ENCODE peak calls at places on chromosomes 13 and 19, in seven cellular contexts. B, Y, V, F, G, Z and R are unnamed samples.

GRCh38 chr13:24997367-24997967 is 98.5 kb upstream of the PABPC3 start:
- DNase-seq in B (peak), Y (no peak), V (no peak), F (peak), G (peak), Z (no peak), R (peak)

GRCh38 chr19:35292986-35293732 is 1.2 kb downstream of the MAG start:
- DNase-seq in B (no peak), Y (no peak), V (no peak), F (no peak), G (no peak), Z (no peak), R (no peak)

GRCh38 chr19:10566658-10567410 is 1.0 kb upstream of the KRI1 start:
- DNase-seq in B (no peak), Y (no peak), V (no peak), F (peak), G (no peak), Z (peak), R (no peak)

GRCh38 chr13:99322297-99323103 is 15.3 kb upstream of the GPR183 start:
- DNase-seq in B (no peak), Y (no peak), V (no peak), F (peak), G (no peak), Z (peak), R (no peak)

GRCh38 chr19:21466627-21467026 is 38.8 kb upstream of the ZNF429 start:
- DNase-seq in B (no peak), Y (no peak), V (no peak), F (no peak), G (no peak), Z (no peak), R (no peak)

GRCh38 chr13:84255226-84255625 is 373.0 kb upstream of the SLITRK1 start:
- DNase-seq in B (no peak), Y (no peak), V (no peak), F (no peak), G (no peak), Z (no peak), R (no peak)

GRCh38 chr19:46813570-46814358 is 25.4 kb upstream of the SLC1A5 start:
- DNase-seq in B (no peak), Y (no peak), V (no peak), F (no peak), G (peak), Z (no peak), R (peak)

GRCh38 chr19:6103217-6103644 is 7.1 kb downstream of the RFX2 start:
- DNase-seq in B (no peak), Y (no peak), V (no peak), F (no peak), G (no peak), Z (no peak), R (no peak)

GRCh38 chr13:36362251-36362650 is 16.1 kb upstream of the SPART start:
- DNase-seq in B (no peak), Y (no peak), V (no peak), F (no peak), G (no peak), Z (no peak), R (no peak)

GRCh38 chr19:40466219-40467006 is at the start of gene SPTBN4:
- DNase-seq in B (no peak), Y (peak), V (no peak), F (no peak), G (no peak), Z (peak), R (no peak)

GRCh38 chr19:14091885-14092462 is 1.4 kb upstream of the SAMD1 start:
- DNase-seq in B (no peak), Y (peak), V (no peak), F (peak), G (no peak), Z (no peak), R (no peak)

GRCh38 chr13:110012102-110012739 is 225.8 kb upstream of the IRS2 start:
- DNase-seq in B (no peak), Y (no peak), V (peak), F (no peak), G (peak), Z (no peak), R (no peak)

GRCh38 chr19:40366697-40367561 is 18.4 kb downstream of the PLD3 start:
- DNase-seq in B (peak), Y (peak), V (no peak), F (peak), G (no peak), Z (no peak), R (no peak)

GRCh38 chr19:34120846-34121639 is 51.3 kb upstream of the LSM14A start:
- DNase-seq in B (peak), Y (peak), V (peak), F (peak), G (peak), Z (no peak), R (no peak)

GRCh38 chr13:94128430-94128829 is 351.1 kb downstream of the DCT start:
- DNase-seq in B (no peak), Y (no peak), V (no peak), F (no peak), G (no peak), Z (no peak), R (no peak)

GRCh38 chr19:57280165-57280912 is at the start of gene ZNF460:
- DNase-seq in B (peak), Y (peak), V (peak), F (peak), G (peak), Z (peak), R (peak)

GRCh38 chr19:37990362-37990761 is 83.4 kb downstream of the SIPA1L3 start:
- DNase-seq in B (no peak), Y (peak), V (no peak), F (no peak), G (no peak), Z (no peak), R (peak)

GRCh38 chr13:24842533-24843278 is 78.7 kb downstream of the RNF17 start:
- DNase-seq in B (no peak), Y (no peak), V (no peak), F (no peak), G (no peak), Z (no peak), R (no peak)

GRCh38 chr13:110965038-110965754 is 50.3 kb upstream of the ANKRD10 start:
- DNase-seq in B (no peak), Y (no peak), V (peak), F (peak), G (peak), Z (peak), R (no peak)

GRCh38 chr13:77190349-77190748 is 136.5 kb downstream of the MYCBP2 start:
- DNase-seq in B (no peak), Y (no peak), V (no peak), F (no peak), G (no peak), Z (no peak), R (no peak)

GRCh38 chr19:13082192-13083007 is 20.3 kb downstream of the LYL1 start:
- DNase-seq in B (peak), Y (no peak), V (no peak), F (peak), G (peak), Z (no peak), R (no peak)

GRCh38 chr13:27372896-27373295 is 51.5 kb upstream of the GTF3A start:
- DNase-seq in B (no peak), Y (no peak), V (no peak), F (no peak), G (peak), Z (no peak), R (no peak)

GRCh38 chr19:38506723-38507550 is 73.4 kb downstream of the RYR1 start:
- DNase-seq in B (peak), Y (peak), V (peak), F (peak), G (peak), Z (peak), R (peak)

GRCh38 chr13:99980201-99981114 is 1.1 kb upstream of the ZIC2 start:
- DNase-seq in B (peak), Y (peak), V (peak), F (peak), G (no peak), Z (no peak), R (peak)

GRCh38 chr13:24742294-24742693 is 21.7 kb upstream of the RNF17 start:
- DNase-seq in B (no peak), Y (no peak), V (no peak), F (no peak), G (no peak), Z (no peak), R (no peak)

GRCh38 chr13:80039000-80039399 is 301.9 kb downstream of the SPRY2 start:
- DNase-seq in B (no peak), Y (no peak), V (no peak), F (no peak), G (no peak), Z (no peak), R (no peak)

GRCh38 chr19:7863157-7863970 is 10.8 kb downstream of the PRR36 start:
- DNase-seq in B (no peak), Y (peak), V (no peak), F (peak), G (no peak), Z (no peak), R (no peak)

GRCh38 chr13:38624822-38625221 is 62.1 kb upstream of the FREM2 start:
- DNase-seq in B (no peak), Y (peak), V (no peak), F (no peak), G (no peak), Z (no peak), R (peak)

GRCh38 chr13:106063591-106064308 is 471.7 kb downstream of the EFNB2 start:
- DNase-seq in B (no peak), Y (no peak), V (no peak), F (no peak), G (no peak), Z (no peak), R (no peak)

GRCh38 chr13:48304132-48304876 is 753 bp downstream of the RB1 start:
- DNase-seq in B (peak), Y (no peak), V (no peak), F (peak), G (peak), Z (peak), R (peak)

GRCh38 chr13:107743100-107743499 is 472.2 kb downstream of the LIG4 start:
- DNase-seq in B (no peak), Y (no peak), V (no peak), F (no peak), G (no peak), Z (no peak), R (no peak)

GRCh38 chr13:28140433-28141125 is 2.2 kb downstream of the PAN3 start:
- DNase-seq in B (no peak), Y (no peak), V (no peak), F (no peak), G (no peak), Z (no peak), R (no peak)

GRCh38 chr19:38658462-38659306 is 11.2 kb downstream of the ACTN4 start:
- DNase-seq in B (no peak), Y (no peak), V (peak), F (no peak), G (peak), Z (no peak), R (peak)

GRCh38 chr13:80084086-80084676 is 256.7 kb downstream of the SPRY2 start:
- DNase-seq in B (no peak), Y (no peak), V (no peak), F (no peak), G (no peak), Z (no peak), R (no peak)

GRCh38 chr19:15195987-15196682 is 4.7 kb downstream of the NOTCH3 start:
- DNase-seq in B (no peak), Y (peak), V (peak), F (no peak), G (no peak), Z (no peak), R (peak)

GRCh38 chr13:39253774-39254173 is 215.5 kb downstream of the NHLRC3 start:
- DNase-seq in B (no peak), Y (no peak), V (no peak), F (no peak), G (no peak), Z (no peak), R (no peak)

GRCh38 chr13:30002577-30002976 is 152.2 kb upstream of the UBL3 start:
- DNase-seq in B (no peak), Y (no peak), V (no peak), F (no peak), G (no peak), Z (no peak), R (no peak)

GRCh38 chr19:18202759-18203407 is 959 bp downstream of the RAB3A start:
- DNase-seq in B (peak), Y (peak), V (no peak), F (peak), G (no peak), Z (no peak), R (no peak)

GRCh38 chr13:42574011-42574410 is at the start of gene TNFSF11:
- DNase-seq in B (peak), Y (peak), V (no peak), F (no peak), G (no peak), Z (no peak), R (no peak)
- TF ChIP-seq JUND in B (no peak), Y (no peak), V (no peak), F (no peak), G (no peak), Z (no peak), R (no peak)

GRCh38 chr13:112818040-112818697 is 128.3 kb downstream of the ATP11A start:
- DNase-seq in B (no peak), Y (no peak), V (no peak), F (no peak), G (no peak), Z (no peak), R (no peak)
- TF ChIP-seq JUND in B (no peak), Y (no peak), V (no peak), F (no peak), G (no peak), Z (no peak), R (no peak)

DNA sequence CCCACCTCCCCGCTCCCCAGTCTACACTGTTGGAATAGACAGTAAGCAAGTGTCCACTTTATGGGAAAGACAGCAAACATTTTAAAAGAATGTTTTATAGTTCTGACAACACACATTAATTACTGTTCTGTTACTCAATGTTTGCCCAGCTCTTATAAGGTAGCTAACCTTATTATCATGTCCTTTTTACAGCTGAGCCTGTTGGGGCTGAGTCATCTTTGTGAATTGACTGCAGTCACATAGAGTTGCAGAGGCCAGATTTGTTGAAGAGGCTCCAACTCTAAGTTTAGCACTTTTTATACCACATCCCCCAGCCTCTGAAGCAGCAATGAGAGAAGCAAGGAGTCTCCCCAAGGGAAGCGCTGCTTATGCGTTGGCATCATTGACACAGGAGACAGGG is 76.2 kb downstream of the C13orf42 start:
- DNase-seq in B (no peak), Y (peak), V (no peak), F (no peak), G (no peak), Z (no peak), R (no peak)
- TF ChIP-seq JUND in B (no peak), Y (no peak), V (no peak), F (no peak), G (no peak), Z (no peak), R (no peak)

GRCh38 chr13:32443111-32443510 is 15.2 kb upstream of the N4BP2L1 start:
- DNase-seq in B (peak), Y (no peak), V (peak), F (peak), G (peak), Z (peak), R (peak)
- TF ChIP-seq JUND in B (no peak), Y (no peak), V (no peak), F (no peak), G (no peak), Z (no peak), R (no peak)

GRCh38 chr19:56273563-56274117 is 1.1 kb downstream of the EDDM13 start:
- DNase-seq in B (no peak), Y (no peak), V (no peak), F (no peak), G (no peak), Z (no peak), R (no peak)
- TF ChIP-seq JUND in B (no peak), Y (no peak), V (no peak), F (no peak), G (no peak), Z (no peak), R (no peak)

GRCh38 chr19:54247106-54247930 is 4.7 kb upstream of the LILRA6 start:
- DNase-seq in B (no peak), Y (no peak), V (no peak), F (no peak), G (no peak), Z (no peak), R (no peak)
- TF ChIP-seq JUND in B (no peak), Y (no peak), V (no peak), F (no peak), G (no peak), Z (no peak), R (no peak)

GRCh38 chr19:54208784-54209057 is 8.1 kb downstream of the RPS9 start:
- DNase-seq in B (no peak), Y (no peak), V (no peak), F (peak), G (no peak), Z (no peak), R (peak)
- TF ChIP-seq JUND in B (no peak), Y (no peak), V (no peak), F (no peak), G (no peak), Z (no peak), R (no peak)

GRCh38 chr13:113489171-113489548 is 1.4 kb downstream of the DCUN1D2 start:
- DNase-seq in B (no peak), Y (no peak), V (no peak), F (peak), G (peak), Z (no peak), R (peak)
- TF ChIP-seq JUND in B (no peak), Y (no peak), V (no peak), F (no peak), G (no peak), Z (no peak), R (no peak)